ENCODE peak calls at places on chromosomes 7 and 10, in ten cellular contexts. N, P, Y, B, F, D, G, O, V and M are unnamed samples.

GRCh38 chr10:25843551-25844170 is 90.4 kb upstream of the MYO3A start:
- DNase-seq in N (no peak), P (no peak), Y (no peak), B (no peak), F (no peak), D (no peak), G (no peak), O (no peak), V (no peak), M (no peak)

GRCh38 chr7:134298902-134299683 is 17.6 kb downstream of the SLC35B4 start:
- DNase-seq in N (no peak), P (no peak), Y (peak; percentile 91), B (no peak), F (peak; percentile 92), D (no peak), G (no peak), O (no peak), V (no peak), M (no peak)

GRCh38 chr7:151850484-151851159 is 26.3 kb downstream of the PRKAG2 start:
- DNase-seq in N (peak; percentile 77), P (no peak), Y (no peak), B (no peak), F (no peak), D (no peak), G (no peak), O (no peak), V (no peak), M (no peak)

GRCh38 chr10:120891367-120891766 is 40.2 kb downstream of the WDR11 start:
- DNase-seq in N (no peak), P (no peak), Y (no peak), B (no peak), F (no peak), D (no peak), G (no peak), O (no peak), V (no peak), M (no peak)

GRCh38 chr10:70915806-70916205 is 27.4 kb upstream of the PCBD1 start:
- DNase-seq in N (peak; percentile 20), P (no peak), Y (no peak), B (no peak), F (no peak), D (no peak), G (no peak), O (no peak), V (no peak), M (no peak)

GRCh38 chr7:338295-339061 is 48.5 kb downstream of the FOXL3 start:
- DNase-seq in N (no peak), P (no peak), Y (no peak), B (no peak), F (no peak), D (no peak), G (no peak), O (no peak), V (no peak), M (no peak)

GRCh38 chr7:49187543-49188268 is 263.4 kb downstream of the CDC14C start:
- DNase-seq in N (no peak), P (peak; percentile 25), Y (no peak), B (no peak), F (no peak), D (no peak), G (no peak), O (peak; percentile 10), V (no peak), M (no peak)

GRCh38 chr10:71648595-71649320 is 70.8 kb downstream of the C10orf105 start:
- DNase-seq in N (no peak), P (no peak), Y (no peak), B (no peak), F (no peak), D (no peak), G (no peak), O (peak; percentile 7), V (no peak), M (no peak)

GRCh38 chr10:112362833-112363232 is 11.1 kb upstream of the ACSL5 start:
- DNase-seq in N (no peak), P (no peak), Y (no peak), B (no peak), F (no peak), D (no peak), G (no peak), O (no peak), V (no peak), M (no peak)

GRCh38 chr10:112359606-112360307 is 14.2 kb upstream of the ACSL5 start:
- DNase-seq in N (no peak), P (no peak), Y (no peak), B (no peak), F (no peak), D (no peak), G (no peak), O (no peak), V (no peak), M (no peak)

GRCh38 chr10:112363696-112364688 is 9.9 kb upstream of the ACSL5 start:
- DNase-seq in N (no peak), P (no peak), Y (no peak), B (no peak), F (no peak), D (no peak), G (no peak), O (no peak), V (no peak), M (no peak)

GRCh38 chr10:112360308-112361270 is 13.3 kb upstream of the ACSL5 start:
- DNase-seq in N (peak; percentile 82), P (no peak), Y (no peak), B (no peak), F (no peak), D (no peak), G (no peak), O (peak; percentile 74), V (no peak), M (no peak)

DNA sequence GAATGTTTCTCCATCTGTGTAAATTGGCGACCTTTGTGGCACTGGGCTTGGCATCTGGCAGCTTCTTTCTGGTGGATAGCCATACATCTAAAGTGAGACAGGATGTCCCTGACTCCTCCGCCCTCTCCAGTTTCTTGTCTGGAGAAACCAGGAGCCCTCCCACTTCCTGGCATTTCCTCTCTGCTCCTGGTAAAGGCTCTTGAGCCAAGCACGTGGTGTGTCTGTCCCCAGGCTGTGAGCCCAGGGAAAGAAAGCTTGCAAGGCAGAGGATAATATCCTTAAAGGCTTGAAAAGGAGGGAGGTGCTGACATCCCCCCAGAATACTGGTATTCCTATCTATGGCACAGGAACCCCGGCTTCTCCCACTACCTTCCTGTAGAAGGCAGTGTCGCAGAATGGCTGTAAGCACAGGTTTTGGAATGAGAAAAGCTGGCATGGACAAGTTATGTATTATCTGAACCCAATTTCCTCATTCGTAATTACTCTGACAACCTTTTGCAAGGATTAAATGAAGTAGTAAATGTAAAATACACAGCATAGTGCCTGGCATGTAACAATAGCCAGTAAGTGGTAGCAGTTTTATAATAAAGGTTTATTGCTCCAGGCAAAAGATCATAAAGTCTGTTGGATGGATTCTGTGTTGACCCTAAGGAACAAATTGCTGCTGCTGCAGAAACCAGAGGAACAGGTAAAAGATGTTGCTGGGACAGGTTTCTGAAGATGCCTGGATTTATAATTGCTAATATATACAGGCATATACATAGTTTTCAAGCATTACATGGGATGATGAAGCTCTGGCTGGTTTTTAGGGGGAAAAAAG is 11.8 kb upstream of the ACSL5 start:
- DNase-seq in N (peak; percentile 61), P (no peak), Y (no peak), B (no peak), F (no peak), D (no peak), G (no peak), O (peak; percentile 19), V (no peak), M (no peak)
- TF ChIP-seq CTCF in N (no peak), P (no peak), Y (no peak), B (no peak), F (no peak), D (no peak), G (no peak), O (no peak), V (no peak), M (no peak)

GRCh38 chr10:9301554-9301953 is 1247.1 kb downstream of the GATA3 start:
- DNase-seq in N (no peak), P (no peak), Y (no peak), B (no peak), F (no peak), D (no peak), G (no peak), O (no peak), V (no peak), M (no peak)

GRCh38 chr10:9299966-9300365 is 1245.5 kb downstream of the GATA3 start:
- DNase-seq in N (no peak), P (no peak), Y (no peak), B (no peak), F (no peak), D (no peak), G (no peak), O (no peak), V (no peak), M (no peak)

GRCh38 chr10:9301148-9301547 is 1246.7 kb downstream of the GATA3 start:
- DNase-seq in N (no peak), P (no peak), Y (no peak), B (no peak), F (no peak), D (no peak), G (no peak), O (peak; percentile 17), V (no peak), M (no peak)

GRCh38 chr10:9302142-9302746 is 1247.8 kb downstream of the GATA3 start:
- DNase-seq in N (no peak), P (peak; percentile 46), Y (no peak), B (no peak), F (no peak), D (no peak), G (peak; percentile 16), O (peak; percentile 79), V (no peak), M (no peak)

DNA sequence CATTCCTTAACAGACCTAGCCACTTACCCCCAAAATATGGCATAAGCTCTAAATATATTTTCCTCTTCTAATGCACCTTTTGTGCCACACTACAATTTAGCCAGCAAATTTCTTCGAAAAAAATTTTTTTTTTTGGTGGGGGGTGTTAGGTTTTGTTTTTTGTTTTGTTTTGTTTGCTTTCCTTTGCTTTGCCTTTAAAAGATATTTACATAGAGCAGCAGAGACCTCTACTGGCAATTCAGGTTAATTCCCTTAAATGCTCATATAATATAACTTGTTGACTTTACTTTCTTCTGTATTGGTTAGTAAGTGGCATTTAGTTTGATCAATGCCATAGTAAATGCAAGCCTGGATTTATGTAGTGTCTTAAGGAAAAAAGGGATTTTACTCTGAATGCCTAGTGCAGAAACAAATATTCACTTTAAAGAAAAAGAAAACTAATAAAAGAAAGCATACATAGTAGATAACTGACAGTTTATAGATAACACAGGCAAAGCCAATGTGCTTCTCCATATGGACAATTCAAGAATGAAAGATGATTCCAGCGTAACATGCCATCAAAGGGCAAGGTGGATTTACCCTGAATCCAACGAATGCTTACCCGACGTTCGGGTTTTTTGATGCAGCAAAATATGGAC is 1250.6 kb downstream of the GATA3 start:
- DNase-seq in N (no peak), P (peak; percentile 24), Y (no peak), B (no peak), F (no peak), D (no peak), G (no peak), O (peak; percentile 47), V (no peak), M (no peak)
- TF ChIP-seq CTCF in N (peak; percentile 33), P (peak; percentile 28), Y (peak; percentile 27), B (peak; percentile 53), F (peak; percentile 19), D (peak; percentile 32), G (peak; percentile 52), O (peak; percentile 39), V (peak; percentile 50), M (peak; percentile 63)

GRCh38 chr7:26318921-26319320 is 27.3 kb downstream of the SNX10 start:
- DNase-seq in N (no peak), P (no peak), Y (no peak), B (no peak), F (no peak), D (no peak), G (no peak), O (no peak), V (no peak), M (no peak)
- TF ChIP-seq CTCF in N (no peak), P (no peak), Y (no peak), B (no peak), F (no peak), D (no peak), G (no peak), O (no peak), V (no peak), M (no peak)

GRCh38 chr7:24057243-24057642 is 226.7 kb upstream of the NPY start:
- DNase-seq in N (no peak), P (no peak), Y (no peak), B (no peak), F (no peak), D (no peak), G (no peak), O (no peak), V (no peak), M (no peak)
- TF ChIP-seq CTCF in N (no peak), P (peak; percentile 34), Y (no peak), B (no peak), F (no peak), D (no peak), G (no peak), O (no peak), V (no peak), M (no peak)